ENCODE peak calls at places on chromosomes 7 and 10, in seven cellular contexts. J is lower leg skin, K is esophagus muscularis mucosa, B is A549, U is heart left ventricle, C is H54, V is GM12892. S is an unnamed sample.

GRCh38 chr7:33276325-33276724 is 147.0 kb downstream of the BBS9 start:
- DNase-seq in J (no peak), K (no peak), B (no peak), U (no peak), C (no peak), V (no peak), S (no peak)

GRCh38 chr10:30384791-30385201 is 35.7 kb upstream of the MTPAP start:
- DNase-seq in J (peak; percentile 81), K (no peak), B (peak; percentile 58), U (no peak), C (no peak), V (no peak), S (peak; percentile 41)

GRCh38 chr10:15815242-15815885 is 44.9 kb downstream of the MINDY3 start:
- DNase-seq in J (no peak), K (no peak), B (no peak), U (no peak), C (no peak), V (no peak), S (no peak)

GRCh38 chr7:23349484-23350157 is 50.5 kb downstream of the MALSU1 start:
- DNase-seq in J (no peak), K (no peak), B (no peak), U (no peak), C (peak; percentile 62), V (no peak), S (no peak)

GRCh38 chr10:124717911-124718734 is 26.1 kb downstream of the FAM53B start:
- DNase-seq in J (no peak), K (no peak), B (no peak), U (peak; percentile 47), C (no peak), V (no peak), S (peak; percentile 100)

GRCh38 chr7:32145911-32146310 is 75.7 kb upstream of the PDE1C start:
- DNase-seq in J (no peak), K (no peak), B (no peak), U (no peak), C (no peak), V (no peak), S (no peak)

GRCh38 chr7:20578257-20578771 is 37.2 kb upstream of the ABCB5 start:
- DNase-seq in J (no peak), K (no peak), B (no peak), U (no peak), C (no peak), V (no peak), S (no peak)

GRCh38 chr10:33336606-33337334 is 2.3 kb upstream of the NRP1 start:
- DNase-seq in J (peak; percentile 90), K (no peak), B (peak; percentile 51), U (peak; percentile 88), C (no peak), V (peak; percentile 13), S (no peak)

GRCh38 chr10:69758310-69758728 is 43.4 kb upstream of the COL13A1 start:
- DNase-seq in J (no peak), K (no peak), B (no peak), U (no peak), C (no peak), V (no peak), S (no peak)

GRCh38 chr10:87760195-87760905 is 57.7 kb downstream of the ATAD1 start:
- DNase-seq in J (no peak), K (no peak), B (no peak), U (no peak), C (no peak), V (no peak), S (peak; percentile 8)

GRCh38 chr10:78187371-78187770 is 153.7 kb downstream of the RPS24 start:
- DNase-seq in J (no peak), K (no peak), B (no peak), U (no peak), C (no peak), V (no peak), S (no peak)

GRCh38 chr10:5125315-5126044 is 31.3 kb downstream of the AKR1C3 start:
- DNase-seq in J (no peak), K (no peak), B (no peak), U (no peak), C (no peak), V (no peak), S (no peak)

GRCh38 chr7:116283595-116284204 is 73.4 kb downstream of the TES start:
- DNase-seq in J (no peak), K (no peak), B (no peak), U (no peak), C (no peak), V (no peak), S (no peak)

GRCh38 chr7:21507627-21508343 is 35.1 kb upstream of the DNAH11 start:
- DNase-seq in J (no peak), K (no peak), B (no peak), U (no peak), C (peak; percentile 18), V (no peak), S (peak; percentile 44)

GRCh38 chr7:26182283-26182682 is 18.3 kb downstream of the HNRNPA2B1 start:
- DNase-seq in J (no peak), K (no peak), B (no peak), U (no peak), C (no peak), V (no peak), S (no peak)

GRCh38 chr10:117541405-117541908 is 1.1 kb upstream of the EMX2 start:
- DNase-seq in J (peak; percentile 98), K (no peak), B (no peak), U (no peak), C (no peak), V (no peak), S (no peak)

GRCh38 chr10:110083884-110084283 is 76.1 kb downstream of the ADD3 start:
- DNase-seq in J (no peak), K (no peak), B (no peak), U (no peak), C (no peak), V (no peak), S (peak; percentile 77)

GRCh38 chr10:127524869-127525268 is 24.2 kb upstream of the NPS start:
- DNase-seq in J (no peak), K (peak; percentile 70), B (no peak), U (no peak), C (peak; percentile 52), V (no peak), S (no peak)

GRCh38 chr7:155527664-155528063 is 18.7 kb downstream of the CNPY1 start:
- DNase-seq in J (peak; percentile 74), K (no peak), B (no peak), U (no peak), C (no peak), V (no peak), S (no peak)

GRCh38 chr10:110101464-110102144 is 93.8 kb downstream of the ADD3 start:
- DNase-seq in J (no peak), K (no peak), B (no peak), U (no peak), C (no peak), V (no peak), S (no peak)

GRCh38 chr10:67011480-67011879 is 85.6 kb downstream of the LRRTM3 start:
- DNase-seq in J (no peak), K (no peak), B (no peak), U (no peak), C (no peak), V (no peak), S (no peak)

GRCh38 chr10:82397859-82398258 is 522.9 kb downstream of the NRG3 start:
- DNase-seq in J (no peak), K (no peak), B (no peak), U (no peak), C (no peak), V (no peak), S (no peak)

GRCh38 chr7:51190950-51191349 is 125.7 kb downstream of the COBL start:
- DNase-seq in J (no peak), K (no peak), B (no peak), U (no peak), C (no peak), V (no peak), S (no peak)

GRCh38 chr7:38660427-38661099 is 29.4 kb upstream of the AMPH start:
- DNase-seq in J (no peak), K (no peak), B (peak; percentile 15), U (no peak), C (peak; percentile 21), V (no peak), S (peak; percentile 22)

GRCh38 chr10:61390841-61391240 is 62.3 kb downstream of the TMEM26 start:
- DNase-seq in J (no peak), K (no peak), B (no peak), U (no peak), C (no peak), V (no peak), S (no peak)

GRCh38 chr10:88456730-88457129 is 126.4 kb downstream of the RNLS start:
- DNase-seq in J (no peak), K (no peak), B (no peak), U (no peak), C (no peak), V (no peak), S (no peak)

GRCh38 chr7:17706255-17706654 is 234.0 kb downstream of the SNX13 start:
- DNase-seq in J (no peak), K (no peak), B (no peak), U (no peak), C (no peak), V (no peak), S (no peak)
- TF ChIP-seq POLR2A in J (no peak), K (no peak), B (no peak), U (no peak), C (no peak), V (no peak), S (no peak)

GRCh38 chr7:101817031-101817929 is at the start of gene CUX1:
- DNase-seq in J (peak; percentile 87), K (no peak), B (peak; percentile 63), U (peak; percentile 76), C (no peak), V (no peak), S (peak; percentile 78)
- TF ChIP-seq POLR2A in J (no peak), K (no peak), B (no peak), U (no peak), C (no peak), V (no peak), S (no peak)

GRCh38 chr7:107708956-107709355 is 35.0 kb upstream of the CBLL1 start:
- DNase-seq in J (no peak), K (peak; percentile 64), B (no peak), U (no peak), C (no peak), V (no peak), S (no peak)

GRCh38 chr7:107712025-107712424 is 31.9 kb upstream of the CBLL1 start:
- DNase-seq in J (no peak), K (peak; percentile 26), B (no peak), U (no peak), C (no peak), V (no peak), S (no peak)

GRCh38 chr7:107712906-107713305 is 31.0 kb upstream of the CBLL1 start:
- DNase-seq in J (no peak), K (peak; percentile 62), B (no peak), U (no peak), C (no peak), V (no peak), S (no peak)

GRCh38 chr7:107715531-107715930 is 28.4 kb upstream of the CBLL1 start:
- DNase-seq in J (no peak), K (peak; percentile 26), B (no peak), U (no peak), C (peak; percentile 19), V (no peak), S (no peak)

GRCh38 chr7:107711301-107711700 is 32.6 kb upstream of the CBLL1 start:
- DNase-seq in J (no peak), K (peak; percentile 10), B (no peak), U (no peak), C (no peak), V (no peak), S (no peak)
- TF ChIP-seq POLR2A in J (no peak), K (no peak), B (no peak), U (no peak), C (no peak), V (no peak), S (no peak)

GRCh38 chr10:73965890-73966768 is 31.8 kb upstream of the VCL start:
- DNase-seq in J (peak; percentile 92), K (no peak), B (peak; percentile 81), U (peak; percentile 84), C (peak; percentile 83), V (no peak), S (no peak)
- TF ChIP-seq POLR2A in J (no peak), K (no peak), B (peak; percentile 43), U (no peak), C (no peak), V (no peak), S (no peak)